ENCODE peak calls at places on chromosomes 3 and 15, in ten cellular contexts. W is activated T-helper 1 cell treated with anti-CD3 and anti-CD28 coated beads, Interleukin-12 subunit alpha, Interleukin-12 subunit beta, Interleukin-2, Interleukin-4 antibody, amounts not matched to agents 30 ng/mL and 10 ng/mL and 1 ng/mL, durations not matched to agents 14 hours and 24 hours and 36 hours; C is GM06990; V is hepatocyte; M is upper lobe of right lung; X is stimulated activated CD8-positive, alpha-beta memory T cell treated with anti-CD3 and anti-CD28 coated beads, Interleukin-7, amount 100 ng/mL, for 4 hours; A is NCI-H1436; F is breast epithelium; B is heart right ventricle; T is astrocyte of the spinal cord. I is an unnamed sample.

GRCh38 chr3:42801784-42802183 is 2.5 kb downstream of the HIGD1A start:
- DNase-seq in W (no peak), C (no peak), B (no peak), A (no peak), X (no peak), M (no peak), T (no peak), F (no peak), V (no peak), I (no peak)

GRCh38 chr15:59018833-59019232 is 31.4 kb downstream of the RNF111 start:
- DNase-seq in C (no peak), M (no peak), B (no peak), X (no peak), V (no peak), F (no peak), A (no peak), T (no peak), W (no peak), I (no peak)

GRCh38 chr3:16026753-16027152 is 147.7 kb upstream of the GALNT15 start:
- DNase-seq in T (no peak), F (no peak), W (no peak), X (no peak), M (no peak), B (no peak), A (no peak), C (no peak), V (no peak), I (no peak)

GRCh38 chr3:190303887-190304286 is 18.4 kb downstream of the CLDN1 start:
- DNase-seq in X (no peak), W (no peak), V (no peak), F (no peak), A (no peak), B (no peak), M (no peak), T (no peak), C (no peak), I (no peak)

GRCh38 chr3:117989982-117990381 is 1044.7 kb downstream of the IGSF11 start:
- DNase-seq in C (no peak), A (no peak), M (no peak), F (no peak), B (no peak), V (no peak), T (no peak), X (no peak), W (no peak), I (no peak)

GRCh38 chr15:65095747-65096104 is 19.2 kb downstream of the KBTBD13 start:
- DNase-seq in V (no peak), M (no peak), W (no peak), A (no peak), C (no peak), F (no peak), T (no peak), X (no peak), B (no peak), I (no peak)

GRCh38 chr3:57791245-57791644 is 35.1 kb downstream of the SLMAP start:
- DNase-seq in V (no peak), B (no peak), W (no peak), T (no peak), M (no peak), C (no peak), A (no peak), X (no peak), F (no peak), I (no peak)

GRCh38 chr3:66582721-66583141 is 81.9 kb upstream of the LRIG1 start:
- DNase-seq in C (peak), F (peak), B (no peak), X (peak), W (no peak), M (no peak), A (no peak), T (peak), V (no peak), I (peak)

GRCh38 chr3:71163216-71163918 is 420.2 kb downstream of the FOXP1 start:
- DNase-seq in F (no peak), X (no peak), A (no peak), M (no peak), W (no peak), T (peak), C (no peak), B (no peak), V (no peak), I (no peak)

GRCh38 chr3:143199998-143200909 is 80.7 kb downstream of the CHST2 start:
- DNase-seq in F (no peak), X (no peak), V (no peak), B (no peak), A (no peak), M (no peak), C (no peak), T (peak), W (no peak), I (no peak)

GRCh38 chr3:43426388-43426787 is 140.0 kb downstream of the SNRK start:
- DNase-seq in B (peak), T (no peak), W (no peak), X (no peak), A (no peak), C (no peak), M (no peak), F (no peak), V (no peak), I (no peak)